ENCODE peak calls at places on chromosomes 4 and X, in ten cellular contexts. A is pancreas, I is HCT116, C is Peyer's patch, G is upper lobe of right lung, E is IMR-90, H is fibroblast of lung, L is GM23338, Q is MM.1S, T is ovary. Z is an unnamed sample.

GRCh38 chrX:26789751-26790150 is 573.8 kb downstream of the MAGEB5 start:
- DNase-seq in A (no peak), I (no peak), C (no peak), G (no peak), E (no peak), H (peak), L (no peak), Q (no peak), T (no peak), Z (no peak)

GRCh38 chrX:37746268-37746931 is 33.5 kb upstream of the CYBB start:
- DNase-seq in A (no peak), I (no peak), C (no peak), G (no peak), E (no peak), H (no peak), L (no peak), Q (peak), T (no peak), Z (peak)

GRCh38 chr4:99821918-99822503 is 5.4 kb downstream of the DAPP1 start:
- DNase-seq in A (no peak), I (no peak), C (no peak), G (no peak), E (no peak), H (no peak), L (no peak), Q (peak), T (no peak), Z (no peak)

GRCh38 chr4:82715731-82716617 is 82.6 kb downstream of the SCD5 start:
- DNase-seq in A (no peak), I (no peak), C (no peak), G (no peak), E (peak), H (no peak), L (no peak), Q (no peak), T (no peak), Z (no peak)

GRCh38 chr4:30718889-30719252 is 1.3 kb upstream of the PCDH7 start:
- DNase-seq in A (no peak), I (no peak), C (no peak), G (no peak), E (peak), H (peak), L (peak), Q (no peak), T (no peak), Z (no peak)

GRCh38 chr4:169410839-169411770 is 140.3 kb upstream of the SH3RF1 start:
- DNase-seq in A (no peak), I (no peak), C (no peak), G (no peak), E (peak), H (peak), L (peak), Q (peak), T (no peak), Z (peak)

GRCh38 chr4:122212880-122213279 is 60.7 kb downstream of the BLTP1 start:
- DNase-seq in A (no peak), I (no peak), C (no peak), G (no peak), E (no peak), H (no peak), L (no peak), Q (peak), T (no peak), Z (no peak)

GRCh38 chr4:76630748-76631147 is 195.7 kb downstream of the SHROOM3 start:
- DNase-seq in A (no peak), I (no peak), C (no peak), G (no peak), E (peak), H (no peak), L (no peak), Q (no peak), T (no peak), Z (no peak)

GRCh38 chrX:153863251-153863991 is 22.6 kb downstream of the L1CAM start:
- DNase-seq in A (peak), I (no peak), C (no peak), G (no peak), E (no peak), H (no peak), L (no peak), Q (no peak), T (no peak), Z (no peak)

GRCh38 chr4:95141376-95141775 is 383.6 kb downstream of the BMPR1B start:
- DNase-seq in A (no peak), I (no peak), C (no peak), G (no peak), E (no peak), H (no peak), L (no peak), Q (no peak), T (no peak), Z (no peak)

GRCh38 chr4:145041378-145041777 is 56.6 kb downstream of the ANAPC10 start:
- DNase-seq in A (no peak), I (no peak), C (no peak), G (no peak), E (no peak), H (no peak), L (no peak), Q (peak), T (no peak), Z (no peak)

GRCh38 chrX:119482041-119482440 is 13.8 kb downstream of the SLC25A5 start:
- DNase-seq in A (no peak), I (no peak), C (no peak), G (no peak), E (no peak), H (no peak), L (no peak), Q (no peak), T (no peak), Z (no peak)
- H3K27ac ChIP-seq in A (peak), I (peak), C (peak), G (peak), E (no peak), H (no peak), L (no peak), Q (peak), T (no peak), Z (no peak)

GRCh38 chr4:88135362-88135663 is 23.1 kb downstream of the ABCG2 start:
- DNase-seq in A (no peak), I (no peak), C (no peak), G (no peak), E (no peak), H (no peak), L (no peak), Q (no peak), T (no peak), Z (no peak)
- H3K4me3 ChIP-seq in A (no peak), I (no peak), C (no peak), G (no peak), E (no peak), H (no peak), L (no peak), Q (no peak), T (no peak), Z (no peak)

GRCh38 chr4:6327220-6327917 is 57.7 kb downstream of the WFS1 start:
- DNase-seq in A (peak), I (peak), C (peak), G (peak), E (peak), H (peak), L (peak), Q (peak), T (peak), Z (peak)

GRCh38 chr4:6324999-6325790 is 55.5 kb downstream of the WFS1 start:
- DNase-seq in A (no peak), I (no peak), C (peak), G (peak), E (no peak), H (no peak), L (peak), Q (no peak), T (no peak), Z (no peak)

GRCh38 chr4:6324461-6324998 is 54.9 kb downstream of the WFS1 start:
- DNase-seq in A (no peak), I (no peak), C (no peak), G (no peak), E (no peak), H (no peak), L (no peak), Q (no peak), T (no peak), Z (no peak)

GRCh38 chr4:6325791-6326290 is 56.2 kb downstream of the WFS1 start:
- DNase-seq in A (no peak), I (no peak), C (no peak), G (no peak), E (no peak), H (no peak), L (no peak), Q (no peak), T (no peak), Z (no peak)

GRCh38 chr4:6326312-6327060 is 56.8 kb downstream of the WFS1 start:
- DNase-seq in A (no peak), I (no peak), C (no peak), G (no peak), E (no peak), H (no peak), L (no peak), Q (no peak), T (no peak), Z (no peak)
- H3K27ac ChIP-seq in A (no peak), I (no peak), C (no peak), G (peak), E (no peak), H (no peak), L (no peak), Q (no peak), T (no peak), Z (no peak)

GRCh38 chrX:48974574-48974973 is 2.9 kb upstream of the KCND1 start:
- DNase-seq in A (no peak), I (no peak), C (no peak), G (no peak), E (no peak), H (no peak), L (no peak), Q (no peak), T (no peak), Z (no peak)

GRCh38 chrX:48974033-48974432 is 2.4 kb upstream of the KCND1 start:
- DNase-seq in A (no peak), I (no peak), C (no peak), G (no peak), E (no peak), H (no peak), L (no peak), Q (no peak), T (no peak), Z (no peak)

GRCh38 chrX:48972214-48973164 is 845 bp upstream of the KCND1 start:
- DNase-seq in A (no peak), I (peak), C (no peak), G (no peak), E (peak), H (peak), L (peak), Q (peak), T (no peak), Z (peak)

GRCh38 chrX:48969471-48969870 is 2.2 kb downstream of the KCND1 start:
- DNase-seq in A (no peak), I (no peak), C (no peak), G (no peak), E (no peak), H (no peak), L (no peak), Q (no peak), T (no peak), Z (no peak)

GRCh38 chrX:48971325-48972213 is at the start of gene KCND1:
- DNase-seq in A (no peak), I (no peak), C (no peak), G (no peak), E (peak), H (peak), L (peak), Q (no peak), T (peak), Z (no peak)
- H3K4me3 ChIP-seq in A (no peak), I (no peak), C (peak), G (peak), E (peak), H (peak), L (peak), Q (no peak), T (peak), Z (no peak)

GRCh38 chrX:53093748-53094583 is at the start of gene KANTR:
- DNase-seq in A (peak), I (peak), C (peak), G (peak), E (peak), H (peak), L (peak), Q (peak), T (peak), Z (peak)
- H3K27ac ChIP-seq in A (peak), I (peak), C (peak), G (peak), E (peak), H (peak), L (peak), Q (peak), T (peak), Z (peak)

GRCh38 chr4:153151535-153152452 is 52.4 kb upstream of the TRIM2 start:
- DNase-seq in A (peak), I (no peak), C (peak), G (peak), E (peak), H (peak), L (peak), Q (no peak), T (peak), Z (no peak)
- H3K4me3 ChIP-seq in A (peak), I (peak), C (no peak), G (peak), E (no peak), H (no peak), L (peak), Q (no peak), T (no peak), Z (no peak)

GRCh38 chr4:140046573-140046972 is 107.4 kb downstream of the MAML3 start:
- DNase-seq in A (no peak), I (no peak), C (no peak), G (no peak), E (no peak), H (no peak), L (peak), Q (no peak), T (no peak), Z (no peak)
- H3K27ac ChIP-seq in A (no peak), I (no peak), C (no peak), G (no peak), E (no peak), H (no peak), L (peak), Q (no peak), T (no peak), Z (no peak)